ENCODE peak calls at places on chromosomes 16 and 17, in seven cellular contexts. R, V, A, M, H, Y and X are unnamed samples.

GRCh38 chr16:23079683-23080221 is 69.5 kb downstream of the USP31 start:
- DNase-seq in R (no peak), V (no peak), A (peak; percentile 82), M (peak; percentile 40), H (no peak), Y (no peak), X (peak; percentile 18)

GRCh38 chr16:56589141-56590039 is at the start of gene MT3:
- DNase-seq in R (no peak), V (no peak), A (peak; percentile 28), M (peak; percentile 39), H (no peak), Y (no peak), X (peak; percentile 58)

GRCh38 chr16:88686062-88686438 is 257 bp downstream of the SNAI3 start:
- DNase-seq in R (peak; percentile 59), V (no peak), A (no peak), M (no peak), H (no peak), Y (no peak), X (no peak)

GRCh38 chr16:79182618-79183017 is 417.9 kb downstream of the MAF start:
- DNase-seq in R (no peak), V (no peak), A (no peak), M (no peak), H (no peak), Y (no peak), X (no peak)

GRCh38 chr17:47969975-47970724 is 763 bp upstream of the CDK5RAP3 start:
- DNase-seq in R (no peak), V (no peak), A (no peak), M (no peak), H (no peak), Y (no peak), X (no peak)

GRCh38 chr17:45146166-45146565 is 2.1 kb upstream of the HEXIM1 start:
- DNase-seq in R (no peak), V (no peak), A (no peak), M (no peak), H (no peak), Y (no peak), X (peak; percentile 62)

GRCh38 chr17:55601874-55602364 is 90.7 kb upstream of the SMIM36 start:
- DNase-seq in R (no peak), V (peak; percentile 41), A (peak; percentile 60), M (peak; percentile 42), H (peak; percentile 21), Y (peak; percentile 61), X (no peak)

GRCh38 chr16:79776243-79776884 is 175.8 kb upstream of the MAF start:
- DNase-seq in R (no peak), V (no peak), A (no peak), M (peak; percentile 68), H (no peak), Y (no peak), X (peak; percentile 22)

GRCh38 chr16:68992521-68992920 is 112.9 kb upstream of the HAS3 start:
- DNase-seq in R (no peak), V (peak; percentile 48), A (peak; percentile 75), M (no peak), H (no peak), Y (peak; percentile 86), X (no peak)

GRCh38 chr16:88681084-88681680 is 5.1 kb downstream of the SNAI3 start:
- DNase-seq in R (peak; percentile 75), V (no peak), A (peak; percentile 62), M (no peak), H (peak; percentile 39), Y (no peak), X (no peak)

GRCh38 chr17:38994026-38994425 is 26.8 kb upstream of the FBXO47 start:
- DNase-seq in R (no peak), V (no peak), A (no peak), M (no peak), H (no peak), Y (no peak), X (no peak)

GRCh38 chr17:44384823-44385286 is 4.6 kb downstream of the ITGA2B start:
- DNase-seq in R (no peak), V (no peak), A (no peak), M (no peak), H (no peak), Y (no peak), X (no peak)

GRCh38 chr17:48095611-48096010 is 5.7 kb downstream of the CBX1 start:
- DNase-seq in R (no peak), V (no peak), A (no peak), M (no peak), H (no peak), Y (no peak), X (no peak)

GRCh38 chr17:16083223-16083622 is 83.6 kb downstream of the TTC19 start:
- DNase-seq in R (no peak), V (no peak), A (no peak), M (no peak), H (no peak), Y (no peak), X (no peak)

GRCh38 chr17:51322390-51323029 is 62.2 kb downstream of the UTP18 start:
- DNase-seq in R (no peak), V (peak; percentile 61), A (peak; percentile 70), M (no peak), H (no peak), Y (peak; percentile 7), X (no peak)

GRCh38 chr16:67241008-67241900 is 6.0 kb downstream of the FHOD1 start:
- DNase-seq in R (peak; percentile 91), V (no peak), A (peak; percentile 74), M (no peak), H (no peak), Y (peak; percentile 92), X (peak; percentile 90)

GRCh38 chr17:7191571-7192270 is 12.6 kb upstream of the ASGR1 start:
- DNase-seq in R (no peak), V (no peak), A (peak; percentile 51), M (peak; percentile 79), H (peak; percentile 53), Y (peak; percentile 31), X (no peak)

GRCh38 chr16:86949630-86950029 is 367.6 kb downstream of the C16orf95 start:
- DNase-seq in R (no peak), V (no peak), A (no peak), M (no peak), H (no peak), Y (no peak), X (no peak)

GRCh38 chr17:38885044-38885727 is 15.3 kb downstream of the LASP1 start:
- DNase-seq in R (no peak), V (no peak), A (no peak), M (no peak), H (no peak), Y (no peak), X (no peak)

DNA sequence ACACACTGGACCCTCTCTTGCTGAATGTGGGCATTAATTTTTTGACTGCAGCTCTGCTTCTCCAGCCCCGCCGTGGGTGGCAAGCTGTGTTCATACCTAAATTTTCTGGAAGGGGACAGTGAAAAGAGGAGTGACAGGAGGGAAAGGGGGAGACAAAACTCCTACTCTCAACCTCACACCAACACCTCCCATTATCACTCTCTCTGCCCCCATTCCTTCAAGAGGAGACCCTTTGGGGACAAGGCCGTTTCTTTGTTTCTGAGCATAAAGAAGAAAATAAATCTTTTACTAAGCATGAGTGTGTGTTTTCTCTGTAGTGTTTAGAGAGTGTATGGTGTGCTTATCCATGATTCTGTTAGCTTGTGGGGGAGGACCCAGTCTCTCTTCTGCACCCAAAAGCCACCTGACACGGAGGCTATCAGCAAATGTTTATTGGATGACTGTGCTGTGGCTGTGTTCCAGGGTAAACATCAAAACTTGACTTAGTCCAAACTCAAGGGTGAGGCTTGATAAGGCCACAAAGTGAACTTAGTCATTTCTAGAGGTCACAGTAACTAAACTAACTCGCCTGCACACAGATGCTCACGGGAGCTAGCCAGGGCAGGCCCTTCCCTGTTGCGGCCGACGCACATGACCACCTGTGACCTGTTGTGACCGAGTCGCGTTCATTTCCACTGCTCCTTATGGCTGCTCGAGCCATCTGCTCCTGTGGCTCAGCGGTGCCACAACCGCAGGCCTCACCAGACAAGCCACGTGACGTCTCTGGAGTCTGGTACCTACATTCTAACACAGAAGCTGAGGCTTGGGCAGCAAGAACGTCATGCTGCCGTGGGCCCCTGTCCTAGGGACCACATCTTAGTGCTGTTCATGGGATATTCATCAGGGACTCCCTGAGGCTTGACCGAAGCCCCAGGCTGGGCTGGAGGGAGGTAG is 9.8 kb upstream of the MED11 start:
- DNase-seq in R (peak; percentile 92), V (peak; percentile 48), A (peak; percentile 95), M (peak; percentile 40), H (no peak), Y (peak; percentile 80), X (peak; percentile 76)
- TF ChIP-seq POLR2A in R (no peak), V (no peak), A (no peak), M (no peak), H (no peak), Y (no peak), X (no peak)

GRCh38 chr16:35249051-35249450 is 1789.6 kb downstream of the TP53TG3F start:
- DNase-seq in R (no peak), V (no peak), A (no peak), M (no peak), H (no peak), Y (no peak), X (no peak)
- H3K9me3 ChIP-seq in R (peaks cover 32% of the 10 kb centered on the region), V (peaks cover 22% of the 10 kb centered on the region), A (no peaks in the 10 kb centered on the region), M (no peaks in the 10 kb centered on the region), H (peaks cover 47% of the 10 kb centered on the region), Y (peaks cover 19% of the 10 kb centered on the region), X (no peaks in the 10 kb centered on the region)

DNA sequence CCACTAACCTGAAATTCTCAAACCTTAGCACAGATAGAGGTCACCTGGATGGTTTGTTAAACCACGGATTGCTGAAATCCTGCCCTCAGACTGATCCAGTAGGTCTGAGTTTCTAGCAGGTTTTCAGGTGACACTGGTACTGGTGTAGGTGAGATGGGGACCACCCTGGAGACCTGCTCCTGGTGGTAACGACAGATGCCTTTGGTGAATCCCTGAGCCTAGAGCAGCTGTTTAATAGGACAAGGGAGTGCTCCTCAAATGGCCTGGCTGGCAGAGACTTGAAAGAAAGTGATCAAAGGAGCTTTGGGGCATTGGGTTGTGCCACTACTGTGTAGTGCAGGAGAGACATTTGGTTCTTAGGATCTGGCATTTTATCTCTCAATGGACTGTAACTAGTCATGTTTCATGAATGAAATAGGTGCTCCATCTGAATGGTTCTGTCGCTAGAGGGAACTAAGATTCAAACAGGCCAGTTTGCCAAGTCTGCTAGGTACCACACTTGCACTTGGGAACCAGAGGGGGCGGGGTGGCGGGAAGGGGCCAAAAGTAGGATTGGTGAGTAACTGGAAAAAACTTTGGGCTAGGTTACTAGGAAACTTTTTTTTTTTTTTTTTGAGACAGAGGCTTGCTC is 2.9 kb upstream of the IFI35 start:
- DNase-seq in R (no peak), V (peak; percentile 61), A (peak; percentile 80), M (no peak), H (no peak), Y (peak; percentile 50), X (peak; percentile 81)
- H3K27ac ChIP-seq in R (peak overlapping the region; percentile 15), V (peak overlapping the region; percentile 44), A (peak overlapping the region; percentile 5), M (no peak overlapping the region), H (no peak overlapping the region), Y (no peak overlapping the region), X (no peak overlapping the region)

DNA sequence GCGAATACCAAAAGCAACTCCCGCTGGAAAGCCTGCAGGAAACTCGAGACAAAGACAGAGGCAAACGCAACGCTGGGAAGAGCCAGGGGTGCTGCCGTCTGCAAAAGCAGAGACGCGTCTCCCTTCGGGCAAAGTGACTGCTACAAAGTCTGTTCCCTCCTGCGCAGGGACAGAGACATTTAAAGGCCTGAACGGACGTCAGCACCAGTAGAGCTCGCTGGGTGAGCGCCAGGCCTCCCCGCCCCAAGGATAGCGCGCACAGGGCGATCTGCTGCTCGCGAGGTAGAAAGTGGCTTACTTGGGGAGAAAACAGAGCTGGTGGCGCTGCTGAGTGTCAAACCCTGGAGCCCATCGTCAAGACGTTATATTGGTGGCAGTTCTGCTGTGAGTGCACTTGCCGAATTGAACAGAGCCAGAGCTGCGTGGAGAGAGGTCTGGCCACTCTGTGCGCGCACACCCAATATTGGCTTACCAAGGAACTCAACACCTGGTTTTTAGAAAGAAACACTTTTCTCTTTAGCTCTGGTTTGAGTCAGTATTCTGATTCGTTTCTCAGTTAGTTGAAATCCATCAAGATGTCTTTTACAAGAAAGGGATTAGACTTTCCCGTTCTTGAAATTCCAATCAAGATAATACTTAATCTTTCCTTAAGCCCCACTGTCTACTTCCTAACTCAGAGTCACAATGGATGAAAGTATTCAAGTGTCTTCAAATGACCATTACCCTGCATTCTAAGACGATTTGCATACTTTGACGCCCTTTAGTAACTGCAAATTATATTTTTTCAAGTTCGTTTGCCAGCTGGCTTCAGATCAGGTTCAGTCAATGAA is 190.1 kb downstream of the USP22 start:
- DNase-seq in R (no peak), V (no peak), A (peak; percentile 48), M (peak; percentile 43), H (no peak), Y (no peak), X (peak; percentile 32)
- TF ChIP-seq POLR2A in R (no peak), V (no peak), A (no peak), M (no peak), H (no peak), Y (no peak), X (no peak)